ENCODE peak calls at places on chromosomes 2 and 18, in eight cellular contexts. T, W, P, C, R, O, E and J are unnamed samples.

GRCh38 chr2:149394864-149395263 is 64.5 kb downstream of the LYPD6 start:
- DNase-seq in P (no peak), R (peak), W (no peak), C (no peak), O (no peak), E (no peak), T (no peak), J (no peak)

GRCh38 chr2:224357098-224357901 is 44.6 kb downstream of the FAM124B start:
- DNase-seq in O (peak), W (no peak), T (peak), E (peak), C (peak), P (peak), R (peak), J (peak)

GRCh38 chr2:144432014-144432413 is 87.9 kb downstream of the ZEB2 start:
- DNase-seq in T (no peak), E (no peak), W (no peak), P (no peak), C (no peak), R (no peak), O (no peak), J (no peak)

GRCh38 chr2:95284886-95285541 is 10.8 kb downstream of the PROM2 start:
- DNase-seq in O (no peak), E (no peak), T (no peak), W (no peak), C (no peak), R (no peak), P (no peak), J (no peak)

GRCh38 chr2:108922141-108922915 is 66.7 kb downstream of the EDAR start:
- DNase-seq in W (peak), T (no peak), P (no peak), R (peak), E (peak), C (no peak), O (no peak), J (peak)

GRCh38 chr2:114442545-114442944 is at the start of gene DPP10:
- DNase-seq in W (no peak), T (no peak), P (no peak), R (peak), O (no peak), C (no peak), E (peak), J (peak)

GRCh38 chr2:73187549-73187948 is 14.8 kb upstream of the NOTO start:
- DNase-seq in P (no peak), C (no peak), O (no peak), E (no peak), R (no peak), W (no peak), T (no peak), J (no peak)

GRCh38 chr2:188969236-188970032 is 4.7 kb upstream of the COL3A1 start:
- DNase-seq in E (peak), O (no peak), C (no peak), R (peak), W (no peak), T (peak), P (no peak), J (peak)

GRCh38 chr2:67565761-67566160 is 168.6 kb downstream of the ETAA1 start:
- DNase-seq in T (peak), W (no peak), C (no peak), E (peak), P (no peak), R (peak), O (peak), J (peak)

GRCh38 chr2:3642521-3643215 is 15.3 kb upstream of the ALLC start:
- DNase-seq in W (peak), P (no peak), R (no peak), E (no peak), T (no peak), C (peak), O (no peak), J (no peak)

GRCh38 chr18:75277629-75277966 is 67.0 kb downstream of the TSHZ1 start:
- DNase-seq in C (no peak), P (no peak), W (no peak), R (no peak), O (no peak), E (peak), T (no peak), J (no peak)

GRCh38 chr2:179467111-179467510 is 202.5 kb upstream of the SESTD1 start:
- DNase-seq in O (no peak), E (no peak), C (no peak), R (peak), T (no peak), P (no peak), W (no peak), J (peak)